ENCODE peak calls at places on chromosome 21, in five cellular contexts. W is NCI-H1092, T is T-helper 2 cell, B is GM20000, D is uterus. M is an unnamed sample.

GRCh38 chr21:33976082-33976979 is 60.7 kb upstream of the ATP5PO start:
- DNase-seq in W (no peak), T (no peak), B (peak; percentile 65), D (peak; percentile 46), M (peak; percentile 57)

GRCh38 chr21:38136201-38136600 is 120.6 kb upstream of the KCNJ15 start:
- DNase-seq in W (no peak), T (no peak), B (no peak), D (no peak), M (no peak)

GRCh38 chr21:30733026-30733425 is 14.0 kb downstream of the KRTAP21-2 start:
- DNase-seq in W (no peak), T (no peak), B (no peak), D (no peak), M (no peak)

GRCh38 chr21:30718239-30718909 is at the start of gene KRTAP21-3:
- DNase-seq in W (no peak), T (no peak), B (peak; percentile 2), D (no peak), M (no peak)

GRCh38 chr21:41289431-41289830 is 27.2 kb upstream of the FAM3B start:
- DNase-seq in W (no peak), T (no peak), B (no peak), D (no peak), M (no peak)

GRCh38 chr21:25911730-25912401 is 177.1 kb downstream of the GABPA start:
- DNase-seq in W (no peak), T (no peak), B (no peak), D (no peak), M (no peak)

GRCh38 chr21:33360871-33361602 is 36.3 kb downstream of the IFNAR1 start:
- DNase-seq in W (peak; percentile 71), T (peak; percentile 67), B (peak; percentile 74), D (peak; percentile 73), M (peak; percentile 75)

GRCh38 chr21:40681164-40681859 is 165.6 kb downstream of the DSCAM start:
- DNase-seq in W (peak; percentile 76), T (no peak), B (no peak), D (no peak), M (no peak)

GRCh38 chr21:43812139-43812821 is 22.9 kb downstream of the RRP1 start:
- DNase-seq in W (no peak), T (no peak), B (no peak), D (no peak), M (no peak)

GRCh38 chr21:45355573-45355972 is 49.4 kb upstream of the COL18A1 start:
- DNase-seq in W (no peak), T (no peak), B (no peak), D (no peak), M (no peak)

GRCh38 chr21:37430184-37430821 is 63.7 kb downstream of the DYRK1A start:
- DNase-seq in W (no peak), T (no peak), B (no peak), D (no peak), M (no peak)

GRCh38 chr21:27704567-27705166 is 737.8 kb upstream of the ADAMTS5 start:
- DNase-seq in W (no peak), T (no peak), B (no peak), D (peak; percentile 24), M (no peak)

GRCh38 chr21:42460391-42461184 is 35.4 kb downstream of the RSPH1 start:
- DNase-seq in W (peak; percentile 65), T (no peak), B (peak; percentile 51), D (no peak), M (peak; percentile 80)

GRCh38 chr21:45430521-45431501 is 25.8 kb downstream of the COL18A1 start:
- DNase-seq in W (no peak), T (no peak), B (no peak), D (no peak), M (no peak)

GRCh38 chr21:41560701-41561158 is 52.8 kb upstream of the TMPRSS2 start:
- DNase-seq in W (no peak), T (no peak), B (no peak), D (no peak), M (no peak)

GRCh38 chr21:26969971-26970725 is 3.3 kb upstream of the ADAMTS5 start:
- DNase-seq in W (no peak), T (no peak), B (no peak), D (no peak), M (no peak)

GRCh38 chr21:15054089-15054488 is 10.7 kb downstream of the NRIP1 start:
- DNase-seq in W (no peak), T (no peak), B (no peak), D (no peak), M (no peak)